ENCODE peak calls at places on chromosomes 2 and 18, in eight cellular contexts. E is NCI-H2081; O is myocyte; C is Right ventricle myocardium superior; F is endodermal cell; V is iris pigment epithelial cell; Y is C1 segment of cervical spinal cord; A is activated naive CD8-positive, alpha-beta T cell treated with anti-CD3 and anti-CD28 coated beads, Interleukin-2, amount 50 U/mL, for 24 hours. L is an unnamed sample.

GRCh38 chr2:108583903-108584520 is 49.7 kb downstream of the LIMS1 start:
- DNase-seq in E (peak; percentile 78), O (peak; percentile 89), C (no peak), F (peak; percentile 83), V (peak; percentile 88), Y (peak; percentile 49), A (peak; percentile 49), L (peak; percentile 51)

GRCh38 chr2:226001716-226002115 is 602.2 kb downstream of the NYAP2 start:
- DNase-seq in E (no peak), O (no peak), C (no peak), F (no peak), V (peak; percentile 45), Y (no peak), A (no peak), L (no peak)

GRCh38 chr18:8153887-8154583 is 455.2 kb upstream of the RAB12 start:
- DNase-seq in E (no peak), O (peak; percentile 67), C (no peak), F (no peak), V (peak; percentile 76), Y (no peak), A (no peak), L (no peak)

GRCh38 chr2:162258169-162258568 is 14.9 kb upstream of the FAP start:
- DNase-seq in E (no peak), O (peak; percentile 32), C (no peak), F (no peak), V (peak; percentile 18), Y (no peak), A (no peak), L (no peak)

GRCh38 chr2:224219781-224220180 is 180.7 kb upstream of the SERPINE2 start:
- DNase-seq in E (no peak), O (no peak), C (no peak), F (no peak), V (no peak), Y (no peak), A (no peak), L (no peak)

GRCh38 chr18:58998421-58999203 is 133.9 kb downstream of the ZNF532 start:
- DNase-seq in E (no peak), O (peak; percentile 89), C (peak; percentile 75), F (peak; percentile 27), V (peak; percentile 61), Y (no peak), A (no peak), L (no peak)

GRCh38 chr18:58562146-58562998 is 66.5 kb downstream of the ALPK2 start:
- DNase-seq in E (no peak), O (no peak), C (no peak), F (no peak), V (no peak), Y (no peak), A (no peak), L (no peak)

GRCh38 chr2:236631361-236632291 is 62.0 kb downstream of the ACKR3 start:
- DNase-seq in E (no peak), O (no peak), C (no peak), F (peak; percentile 16), V (no peak), Y (no peak), A (no peak), L (no peak)

GRCh38 chr2:75031171-75031570 is 72.7 kb downstream of the POLE4 start:
- DNase-seq in E (no peak), O (no peak), C (no peak), F (no peak), V (no peak), Y (no peak), A (no peak), L (no peak)

GRCh38 chr2:30569991-30570390 is 122.9 kb downstream of the LCLAT1 start:
- DNase-seq in E (no peak), O (no peak), C (no peak), F (no peak), V (peak; percentile 11), Y (no peak), A (no peak), L (no peak)

GRCh38 chr2:236745420-236746210 is 176.0 kb downstream of the ACKR3 start:
- DNase-seq in E (no peak), O (peak; percentile 61), C (no peak), F (peak; percentile 83), V (peak; percentile 86), Y (no peak), A (no peak), L (no peak)

GRCh38 chr18:74274690-74275089 is 17.1 kb downstream of the CYB5A start:
- DNase-seq in E (no peak), O (no peak), C (no peak), F (no peak), V (no peak), Y (no peak), A (no peak), L (no peak)

GRCh38 chr2:233857511-233858118 is 3.3 kb upstream of the HJURP start:
- DNase-seq in E (peak; percentile 9), O (peak; percentile 31), C (no peak), F (peak; percentile 91), V (peak; percentile 37), Y (no peak), A (peak; percentile 73), L (peak; percentile 55)

GRCh38 chr2:25851740-25852503 is 26.4 kb downstream of the ASXL2 start:
- DNase-seq in E (peak; percentile 17), O (peak; percentile 62), C (no peak), F (no peak), V (peak; percentile 92), Y (no peak), A (peak; percentile 43), L (peak; percentile 13)

GRCh38 chr18:35466815-35467623 is 30.7 kb downstream of the INO80C start:
- DNase-seq in E (no peak), O (no peak), C (no peak), F (no peak), V (no peak), Y (no peak), A (no peak), L (no peak)

GRCh38 chr2:237540823-237541222 is 25.6 kb upstream of the PRLH start:
- DNase-seq in E (no peak), O (peak; percentile 65), C (peak; percentile 86), F (no peak), V (peak; percentile 62), Y (no peak), A (no peak), L (no peak)

GRCh38 chr2:208984376-208985100 is 439.3 kb upstream of the MAP2 start:
- DNase-seq in E (no peak), O (no peak), C (no peak), F (no peak), V (peak; percentile 2), Y (no peak), A (no peak), L (no peak)

GRCh38 chr2:42353792-42354429 is 7.1 kb downstream of the COX7A2L start:
- DNase-seq in E (no peak), O (no peak), C (no peak), F (no peak), V (peak; percentile 46), Y (no peak), A (no peak), L (no peak)

GRCh38 chr2:1826188-1826905 is 82.0 kb upstream of the PXDN start:
- DNase-seq in E (no peak), O (no peak), C (no peak), F (no peak), V (no peak), Y (no peak), A (no peak), L (no peak)

GRCh38 chr2:231118122-231118942 is 6.5 kb downstream of the HTR2B start:
- DNase-seq in E (no peak), O (no peak), C (no peak), F (no peak), V (no peak), Y (no peak), A (no peak), L (no peak)

GRCh38 chr2:234587341-234588053 is 90.6 kb upstream of the ARL4C start:
- DNase-seq in E (no peak), O (no peak), C (no peak), F (no peak), V (no peak), Y (no peak), A (no peak), L (no peak)

GRCh38 chr2:140353541-140353940 is 1573.4 kb upstream of the NXPH2 start:
- DNase-seq in E (no peak), O (no peak), C (no peak), F (no peak), V (peak; percentile 39), Y (no peak), A (no peak), L (no peak)

GRCh38 chr2:72995420-72996151 is 75.9 kb downstream of the SFXN5 start:
- DNase-seq in E (no peak), O (no peak), C (no peak), F (peak; percentile 47), V (no peak), Y (no peak), A (no peak), L (no peak)

GRCh38 chr2:38509322-38509946 is 93.3 kb downstream of the HNRNPLL start:
- DNase-seq in E (no peak), O (no peak), C (no peak), F (no peak), V (peak; percentile 63), Y (no peak), A (no peak), L (no peak)

GRCh38 chr2:241910604-241911520 is 41.3 kb downstream of the RTP5 start:
- DNase-seq in E (no peak), O (no peak), C (no peak), F (no peak), V (no peak), Y (no peak), A (no peak), L (no peak)

GRCh38 chr18:41657189-41657588 is 297.8 kb upstream of the PIK3C3 start:
- DNase-seq in E (no peak), O (no peak), C (no peak), F (no peak), V (no peak), Y (no peak), A (no peak), L (no peak)

GRCh38 chr2:161651547-161651946 is 27.3 kb downstream of the SLC4A10 start:
- DNase-seq in E (no peak), O (peak; percentile 70), C (no peak), F (peak; percentile 36), V (no peak), Y (no peak), A (no peak), L (no peak)

GRCh38 chr2:65507102-65508069 is 75.0 kb upstream of the SPRED2 start:
- DNase-seq in E (no peak), O (no peak), C (no peak), F (no peak), V (no peak), Y (no peak), A (no peak), L (no peak)

GRCh38 chr2:206083602-206084467 is 2.1 kb downstream of the INO80D start:
- DNase-seq in E (no peak), O (peak; percentile 7), C (no peak), F (peak; percentile 91), V (no peak), Y (peak; percentile 12), A (peak; percentile 11), L (peak; percentile 13)

GRCh38 chr2:26298638-26299393 is 47.1 kb upstream of the SELENOI start:
- DNase-seq in E (no peak), O (peak; percentile 49), C (peak; percentile 48), F (peak; percentile 75), V (peak; percentile 54), Y (peak; percentile 47), A (peak; percentile 45), L (peak; percentile 36)

GRCh38 chr2:47497843-47498460 is 95.0 kb downstream of the MSH2 start:
- DNase-seq in E (no peak), O (no peak), C (no peak), F (peak; percentile 23), V (no peak), Y (no peak), A (no peak), L (no peak)

GRCh38 chr2:126731353-126731752 is 75.4 kb downstream of the GYPC start:
- DNase-seq in E (no peak), O (no peak), C (no peak), F (no peak), V (no peak), Y (no peak), A (no peak), L (no peak)

GRCh38 chr2:156437272-156437671 is 1.1 kb downstream of the GPD2 start:
- DNase-seq in E (no peak), O (peak; percentile 31), C (no peak), F (no peak), V (peak; percentile 74), Y (peak; percentile 40), A (no peak), L (no peak)

GRCh38 chr2:218895758-218896500 is 15.3 kb downstream of the WNT10A start:
- DNase-seq in E (no peak), O (no peak), C (no peak), F (peak; percentile 65), V (no peak), Y (no peak), A (no peak), L (no peak)